ENCODE peak calls at places on chromosome 22, in four cellular contexts. O, X, M and J are unnamed samples.
A peak's percentile ranks its signal among the peaks of the same experiment; 100 is the strongest.

GRCh38 chr22:38034278-38034882 is 22.8 kb upstream of the PICK1 start:
- DNase-seq in X (peak; percentile 82), O (peak; percentile 84), M (peak; percentile 43), J (peak; percentile 95)

GRCh38 chr22:19597399-19597735 is 73.2 kb upstream of the CLDN5 start:
- DNase-seq in X (no peak), O (no peak), M (no peak), J (peak; percentile 94)

GRCh38 chr22:46984751-46985506 is 222.5 kb downstream of the TBC1D22A start:
- DNase-seq in M (no peak), X (no peak), O (no peak), J (no peak)

GRCh38 chr22:32842486-32842885 is 41.0 kb downstream of the TIMP3 start:
- DNase-seq in O (no peak), X (no peak), M (no peak), J (peak; percentile 32)

GRCh38 chr22:50146440-50147228 is 23.9 kb upstream of the PANX2 start:
- DNase-seq in X (peak; percentile 72), O (no peak), M (no peak), J (peak; percentile 80)

GRCh38 chr22:50060441-50061140 is 2.5 kb upstream of the TTLL8 start:
- DNase-seq in X (no peak), O (peak; percentile 47), M (no peak), J (no peak)

GRCh38 chr22:50567721-50568252 is 5.1 kb upstream of the SYCE3 start:
- DNase-seq in O (no peak), M (no peak), X (no peak), J (no peak)

GRCh38 chr22:46356496-46357185 is 21.1 kb downstream of the TRMU start:
- DNase-seq in M (no peak), X (no peak), O (no peak), J (no peak)

GRCh38 chr22:23532756-23533155 is 47.3 kb downstream of the IGLL1 start:
- DNase-seq in M (no peak), X (no peak), O (no peak), J (no peak)

GRCh38 chr22:32764330-32765116 is 37.0 kb upstream of the TIMP3 start:
- DNase-seq in O (peak; percentile 41), M (no peak), X (peak; percentile 41), J (no peak)

GRCh38 chr22:31923166-31923565 is 21.2 kb upstream of the YWHAH start:
- DNase-seq in X (no peak), M (no peak), O (no peak), J (no peak)

GRCh38 chr22:33838644-33839043 is 81.6 kb downstream of the LARGE1 start:
- DNase-seq in M (no peak), O (no peak), X (no peak), J (no peak)

GRCh38 chr22:34055525-34056200 is 135.4 kb upstream of the LARGE1 start:
- DNase-seq in X (peak; percentile 39), M (peak; percentile 35), O (peak; percentile 86), J (peak; percentile 73)

GRCh38 chr22:29112680-29113079 is 39.8 kb downstream of the KREMEN1 start:
- DNase-seq in X (no peak), O (no peak), M (no peak), J (no peak)

GRCh38 chr22:24510694-24511625 is 15.8 kb downstream of the UPB1 start:
- DNase-seq in O (no peak), M (no peak), X (no peak), J (peak; percentile 92)

GRCh38 chr22:45073064-45073463 is 63.3 kb upstream of the PHF21B start:
- DNase-seq in X (no peak), O (no peak), M (no peak), J (peak; percentile 49)
- H3K4me2 ChIP-seq in X (peak overlapping the region; percentile 89), O (peak overlapping the region; percentile 76), M (no peak overlapping the region), J (no peak overlapping the region)

GRCh38 chr22:43289551-43289963 is 53.6 kb downstream of the SCUBE1 start:
- DNase-seq in M (no peak), O (no peak), X (no peak), J (no peak)
- H3K4me3 ChIP-seq in M (no peak overlapping the region), O (no peak overlapping the region), X (no peak overlapping the region), J (no peak overlapping the region)

GRCh38 chr22:26660961-26661578 is 3.7 kb downstream of the MIAT start:
- DNase-seq in M (peak; percentile 80), X (no peak), O (peak; percentile 43), J (no peak)
- H3K4me2 ChIP-seq in M (peak overlapping the region; percentile 32), X (no peak overlapping the region), O (peak overlapping the region; percentile 48), J (no peak overlapping the region)

DNA sequence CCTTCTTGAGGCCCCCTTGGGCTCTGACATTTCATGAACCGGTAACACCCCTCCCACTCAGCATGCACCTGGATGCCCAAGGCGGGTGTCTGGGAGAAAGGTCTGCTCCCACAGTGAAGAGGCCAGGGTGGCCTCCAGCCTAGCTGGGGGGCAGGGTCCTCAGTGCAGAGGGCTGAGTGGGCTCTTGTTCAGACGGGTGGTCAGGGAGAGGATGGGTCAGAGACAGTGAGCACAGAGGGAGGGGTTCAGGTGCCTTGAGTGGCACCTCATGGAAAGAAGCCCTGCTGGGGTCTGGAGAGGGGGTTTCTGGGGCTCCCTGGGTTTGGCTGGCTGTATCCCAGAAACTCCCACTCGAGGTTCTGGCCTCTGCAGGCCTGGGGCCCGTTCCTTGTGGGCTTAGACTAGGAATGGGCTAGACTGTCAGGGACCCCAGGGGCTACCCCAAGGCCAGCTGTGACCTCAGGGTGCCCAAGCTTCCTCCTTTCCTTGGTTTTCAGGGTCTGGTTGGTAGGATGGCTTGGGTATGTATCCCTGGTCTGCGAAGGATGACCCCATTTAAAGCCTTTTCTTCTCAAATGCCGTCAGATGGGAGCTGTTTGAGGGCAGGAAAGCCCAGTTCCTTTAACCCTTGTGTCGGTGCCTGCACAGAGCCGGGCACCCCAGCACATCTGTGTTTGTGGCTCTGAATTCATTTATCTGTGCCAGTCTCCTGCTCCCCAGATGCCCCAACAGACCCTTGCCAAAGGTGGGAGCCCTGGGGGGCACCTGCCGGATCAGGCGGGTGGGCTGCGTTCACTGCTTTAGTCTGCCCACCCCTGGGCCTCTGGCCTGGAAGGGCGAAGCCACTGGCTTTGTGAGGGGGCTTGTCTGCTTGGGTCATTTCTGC is 1.3 kb downstream of the SYNGR1 start:
- DNase-seq in X (no peak), O (no peak), M (no peak), J (peak; percentile 71)
- H3K4me3 ChIP-seq in X (peak overlapping the region; percentile 72), O (peak overlapping the region; percentile 79), M (peak overlapping the region; percentile 99), J (peak overlapping the region; percentile 85)

GRCh38 chr22:36257308-36257707 is 4.4 kb downstream of the APOL1 start:
- DNase-seq in M (no peak), O (no peak), X (no peak), J (no peak)

GRCh38 chr22:36256474-36256873 is 3.5 kb downstream of the APOL1 start:
- DNase-seq in X (no peak), M (no peak), O (no peak), J (no peak)

GRCh38 chr22:36252754-36253522 is at the start of gene APOL1:
- DNase-seq in O (no peak), M (no peak), X (peak; percentile 19), J (no peak)

GRCh38 chr22:36257948-36258674 is 5.2 kb downstream of the APOL1 start:
- DNase-seq in O (no peak), X (no peak), M (no peak), J (no peak)

DNA sequence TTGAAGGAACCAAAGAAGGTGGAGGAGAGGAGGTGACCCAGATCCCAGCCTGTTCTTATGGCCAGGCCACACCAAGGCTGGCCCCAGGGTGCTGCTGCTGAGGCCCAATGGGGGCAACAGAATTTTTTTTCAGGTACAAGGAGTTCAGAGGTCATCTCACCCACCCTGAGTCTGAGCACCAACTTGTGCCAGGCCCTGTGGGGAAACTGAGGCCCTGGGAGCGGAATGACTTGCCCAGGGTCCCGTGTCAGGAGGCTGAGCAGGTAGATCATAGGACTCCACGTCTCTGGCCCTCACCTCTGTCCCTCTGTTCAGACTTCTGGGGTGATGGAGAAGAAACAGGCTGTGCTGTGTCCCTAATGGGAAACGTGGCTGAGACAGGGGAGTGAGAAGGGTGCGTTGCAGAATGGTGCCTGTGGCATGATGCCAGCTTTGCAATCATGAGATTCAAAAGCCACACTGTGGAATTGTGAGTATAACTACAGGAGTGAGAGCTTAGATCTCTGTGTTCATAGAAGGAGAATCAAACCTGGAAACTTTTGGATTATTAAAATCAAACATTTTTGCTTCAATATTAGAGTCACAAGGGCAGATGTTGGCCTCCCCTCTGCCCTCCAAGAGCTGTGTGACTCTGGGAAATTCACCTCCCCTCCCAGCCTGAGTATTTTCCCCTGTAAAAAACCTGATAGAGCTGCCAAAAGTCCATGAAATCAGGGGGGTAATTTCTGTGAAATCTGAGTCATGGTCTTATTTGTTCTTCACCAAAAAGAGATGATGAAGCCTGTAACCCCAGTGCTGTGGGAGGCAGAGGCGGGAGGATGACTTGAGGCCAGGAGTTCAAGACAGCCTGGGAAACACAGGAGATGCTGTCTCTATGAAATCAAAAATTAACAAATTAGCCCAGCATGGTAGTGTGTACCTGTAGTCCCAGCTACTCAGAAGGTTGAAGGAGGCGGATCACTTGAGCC is 874 bp downstream of the APOL1 start:
- DNase-seq in O (no peak), X (no peak), M (no peak), J (no peak)
- H3K4me2 ChIP-seq in O (no peak overlapping the region), X (peak overlapping the region; percentile 74), M (no peak overlapping the region), J (peak overlapping the region; percentile 32)